ENCODE peak calls at places on chromosome 10, in nine cellular contexts. K is colonic mucosa, Y is stomach, S is fibroblast of lung, D is heart left ventricle, B is fibroblast of pulmonary artery, H is mucosa of descending colon, A is epithelial cell of proximal tubule, W is suprapubic skin. L is an unnamed sample.

GRCh38 chr10:119221666-119222065 is 14.3 kb downstream of the GRK5 start:
- DNase-seq in S (peak), W (no peak), A (no peak), K (no peak), Y (no peak), D (no peak), H (no peak), B (no peak), L (no peak)

GRCh38 chr10:132389631-132390454 is 7.2 kb upstream of the PWWP2B start:
- DNase-seq in K (no peak), H (peak), D (no peak), S (peak), A (no peak), W (peak), B (no peak), Y (no peak), L (no peak)

GRCh38 chr10:130337696-130338587 is 201.8 kb downstream of the GLRX3 start:
- DNase-seq in K (no peak), W (no peak), Y (no peak), D (no peak), H (no peak), B (no peak), S (no peak), A (no peak), L (no peak)

GRCh38 chr10:85642082-85642420 is 724.5 kb downstream of the GRID1 start:
- DNase-seq in W (no peak), S (no peak), Y (no peak), A (no peak), H (no peak), K (no peak), B (peak), D (no peak), L (no peak)

GRCh38 chr10:102801496-102801895 is 35.7 kb downstream of the CYP17A1 start:
- DNase-seq in Y (no peak), D (no peak), W (no peak), A (no peak), B (peak), K (no peak), H (no peak), S (no peak), L (peak)

GRCh38 chr10:10131984-10132383 is 885.7 kb upstream of the CELF2 start:
- DNase-seq in D (no peak), Y (no peak), A (no peak), B (peak), H (no peak), W (no peak), S (peak), K (no peak), L (no peak)

GRCh38 chr10:11602919-11603523 is 8.4 kb downstream of the USP6NL start:
- DNase-seq in B (no peak), D (no peak), K (no peak), H (no peak), W (no peak), Y (no peak), S (peak), A (no peak), L (peak)

GRCh38 chr10:51867956-51868355 is 168.6 kb upstream of the CSTF2T start:
- DNase-seq in S (peak), B (peak), A (no peak), H (no peak), D (no peak), Y (no peak), K (no peak), W (no peak), L (peak)

GRCh38 chr10:123645016-123645415 is 21.1 kb upstream of the GPR26 start:
- DNase-seq in B (no peak), K (no peak), A (no peak), S (no peak), H (no peak), W (peak), Y (peak), D (no peak), L (no peak)

GRCh38 chr10:113550365-113550764 is 2.5 kb upstream of the HABP2 start:
- DNase-seq in W (no peak), B (peak), A (peak), D (no peak), S (peak), Y (no peak), K (no peak), H (no peak), L (peak)

GRCh38 chr10:11017575-11018425 is at the start of gene CELF2:
- DNase-seq in D (peak), A (no peak), K (peak), W (peak), S (no peak), H (peak), Y (peak), B (no peak), L (peak)

GRCh38 chr10:79384773-79385391 is 37.6 kb downstream of the PPIF start:
- DNase-seq in D (no peak), H (no peak), K (peak), B (no peak), A (no peak), S (no peak), Y (no peak), W (peak), L (no peak)

GRCh38 chr10:4141471-4141870 is 356.5 kb upstream of the KLF6 start:
- DNase-seq in K (no peak), S (peak), H (no peak), D (no peak), A (no peak), B (peak), Y (no peak), W (no peak), L (peak)

GRCh38 chr10:26781797-26782196 is 79.0 kb downstream of the ABI1 start:
- DNase-seq in B (no peak), H (no peak), K (no peak), S (no peak), Y (no peak), A (no peak), W (no peak), D (no peak), L (peak)

GRCh38 chr10:132584081-132584480 is 46.5 kb downstream of the INPP5A start:
- DNase-seq in S (no peak), B (no peak), D (no peak), W (no peak), K (no peak), A (no peak), H (no peak), Y (no peak), L (no peak)

GRCh38 chr10:88983206-88983605 is 7.4 kb upstream of the FAS start:
- DNase-seq in Y (no peak), W (no peak), B (peak), K (no peak), S (no peak), H (no peak), A (no peak), D (no peak), L (no peak)

GRCh38 chr10:79449181-79450146 is 4.0 kb upstream of the ZCCHC24 start:
- DNase-seq in A (no peak), W (peak), B (no peak), S (no peak), Y (peak), K (no peak), D (no peak), H (no peak), L (no peak)

GRCh38 chr10:129775681-129776080 is 188.4 kb downstream of the EBF3 start:
- DNase-seq in S (no peak), B (no peak), A (no peak), W (peak), D (no peak), H (no peak), Y (peak), K (no peak), L (no peak)

GRCh38 chr10:26436848-26437247 is 1.3 kb upstream of the APBB1IP start:
- DNase-seq in S (no peak), Y (no peak), K (no peak), B (no peak), D (no peak), A (no peak), H (no peak), W (no peak), L (no peak)

GRCh38 chr10:104479906-104480579 is 126.4 kb downstream of the CFAP58 start:
- DNase-seq in Y (no peak), A (no peak), S (no peak), B (peak), D (no peak), W (no peak), K (no peak), H (no peak), L (no peak)

GRCh38 chr10:48769706-48770105 is 85.0 kb downstream of the WDFY4 start:
- DNase-seq in W (no peak), B (no peak), K (no peak), A (no peak), Y (no peak), S (no peak), H (no peak), D (no peak), L (no peak)

GRCh38 chr10:45488365-45488764 is 114.3 kb downstream of the ALOX5 start:
- DNase-seq in B (no peak), A (no peak), D (no peak), H (no peak), W (no peak), S (no peak), K (no peak), Y (no peak), L (no peak)

GRCh38 chr10:102714621-102715455 is at the start of gene SFXN2:
- DNase-seq in H (peak), A (no peak), Y (peak), D (peak), K (peak), B (no peak), W (no peak), S (no peak), L (peak)

GRCh38 chr10:11236234-11236633 is 218.6 kb downstream of the CELF2 start:
- DNase-seq in B (no peak), W (no peak), S (no peak), D (no peak), Y (no peak), H (no peak), K (no peak), A (no peak), L (no peak)

GRCh38 chr10:4633776-4634175 is 192.2 kb upstream of the AKR1E2 start:
- DNase-seq in B (no peak), W (no peak), K (no peak), H (no peak), Y (no peak), A (no peak), S (no peak), D (no peak), L (no peak)

DNA sequence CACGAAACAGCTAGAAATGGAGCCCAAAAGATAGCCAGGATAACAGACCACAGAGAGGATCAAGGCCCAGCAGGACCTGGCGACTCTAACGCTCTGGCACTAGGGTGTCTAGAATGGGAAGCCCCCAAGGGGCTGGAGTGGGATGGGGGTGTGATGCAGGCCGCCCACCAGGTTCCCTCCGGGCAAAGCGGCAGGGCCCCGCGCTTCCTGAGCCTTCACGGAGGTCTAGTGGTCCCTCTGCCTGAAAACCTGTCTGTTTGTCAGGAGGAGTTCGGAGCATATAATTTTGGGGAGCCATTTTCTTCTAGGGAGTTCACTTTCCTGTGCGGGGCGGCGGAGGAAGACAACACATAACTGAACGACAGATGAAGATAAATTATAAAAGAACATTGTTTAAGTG is 48.2 kb upstream of the FXYD4 start:
- DNase-seq in B (no peak), H (no peak), W (no peak), K (no peak), Y (no peak), D (no peak), S (no peak), A (no peak), L (no peak)
- H3K4me3 ChIP-seq in B (peak), H (no peak), W (no peak), K (peak), Y (peak), D (peak), S (peak), A (peak), L (no peak)

DNA sequence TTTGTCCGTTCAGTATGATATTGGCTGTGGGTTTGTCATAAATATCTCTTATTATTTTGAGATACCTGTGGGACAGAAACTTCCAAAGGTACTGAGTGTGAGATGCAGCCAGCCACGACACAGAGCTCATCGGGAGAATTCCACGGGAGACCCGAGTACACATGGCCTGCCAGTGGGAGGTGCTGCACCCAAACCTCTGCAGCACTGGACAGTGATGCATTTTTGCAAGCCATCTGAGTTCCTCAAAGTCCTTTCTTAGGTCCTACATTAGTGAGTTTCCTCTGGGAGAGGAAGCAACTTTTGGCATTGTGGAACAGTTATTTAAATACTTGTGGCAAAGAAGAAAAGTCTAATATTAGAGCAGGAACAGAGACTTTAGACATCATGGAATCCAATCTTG is 77.5 kb downstream of the ARID5B start:
- DNase-seq in K (no peak), B (no peak), A (no peak), D (peak), W (no peak), S (no peak), Y (no peak), H (no peak), L (no peak)
- TF ChIP-seq CTCF in K (peak), B (peak), A (peak), D (no peak), W (no peak), S (no peak), Y (no peak), H (no peak), L (peak)

DNA sequence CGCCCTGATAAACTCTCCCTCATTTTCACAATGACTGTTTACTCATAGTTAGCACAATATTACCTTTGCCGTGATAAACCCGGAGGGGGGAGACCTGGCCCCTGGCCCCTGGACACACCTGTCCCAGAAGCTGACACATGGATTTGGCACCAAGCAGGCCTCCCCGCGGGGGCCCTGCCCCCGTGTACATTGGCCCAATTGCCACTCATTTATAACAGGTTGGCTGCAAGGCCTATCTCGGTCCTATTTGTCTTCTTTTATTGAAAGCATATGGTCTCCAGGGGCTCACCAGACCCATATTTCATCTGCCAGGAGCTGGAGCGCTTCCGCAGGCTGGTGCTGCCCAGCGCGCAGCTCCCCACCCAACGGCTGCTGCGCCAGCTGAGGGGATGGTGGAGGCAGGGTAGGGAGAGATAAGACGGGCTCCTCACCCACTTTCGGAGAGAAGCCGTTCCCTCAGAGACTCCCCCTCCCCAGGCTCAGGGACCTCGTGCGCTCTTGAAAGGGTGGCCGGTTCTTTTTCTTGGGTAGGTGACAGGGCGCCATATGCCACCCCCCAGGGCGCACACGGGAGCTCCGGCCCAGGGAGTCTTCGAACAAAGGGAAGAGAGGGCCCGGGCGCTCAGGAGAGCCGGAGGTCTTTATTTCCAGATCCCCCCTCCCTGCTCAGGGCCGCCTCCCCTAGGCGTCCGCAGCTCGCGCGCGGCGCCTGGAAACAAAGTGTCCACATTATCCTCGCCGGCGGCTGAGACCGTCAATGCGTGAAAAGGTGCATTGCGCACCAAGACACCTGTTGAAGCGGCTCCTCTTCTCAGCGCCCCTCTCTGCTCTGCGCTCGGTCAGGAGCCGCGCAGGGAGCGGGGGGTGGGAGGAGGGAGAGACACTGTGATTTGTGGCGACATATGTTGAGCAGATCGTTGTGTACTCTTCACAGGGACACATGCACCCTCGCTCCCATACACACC is 4.3 kb upstream of the NEUROG3 start:
- DNase-seq in A (no peak), D (no peak), K (no peak), H (no peak), B (no peak), W (no peak), S (no peak), Y (no peak), L (peak)
- H3K4me3 ChIP-seq in A (no peak), D (no peak), K (no peak), H (no peak), B (no peak), W (no peak), S (no peak), Y (no peak), L (no peak)

GRCh38 chr10:24550680-24551079 is 173.0 kb downstream of the ARHGAP21 start:
- DNase-seq in H (no peak), W (no peak), S (no peak), B (no peak), A (no peak), Y (no peak), D (no peak), K (no peak), L (no peak)

GRCh38 chr10:24553051-24553612 is 170.6 kb downstream of the ARHGAP21 start:
- DNase-seq in K (no peak), A (no peak), S (no peak), B (no peak), H (no peak), D (no peak), W (no peak), Y (no peak), L (no peak)

GRCh38 chr10:24554036-24554435 is 169.7 kb downstream of the ARHGAP21 start:
- DNase-seq in S (no peak), A (no peak), W (no peak), H (no peak), B (no peak), Y (no peak), K (no peak), D (no peak), L (no peak)

GRCh38 chr10:24551161-24551560 is 172.5 kb downstream of the ARHGAP21 start:
- DNase-seq in K (peak), Y (no peak), H (peak), S (no peak), D (no peak), B (no peak), W (no peak), A (no peak), L (peak)

DNA sequence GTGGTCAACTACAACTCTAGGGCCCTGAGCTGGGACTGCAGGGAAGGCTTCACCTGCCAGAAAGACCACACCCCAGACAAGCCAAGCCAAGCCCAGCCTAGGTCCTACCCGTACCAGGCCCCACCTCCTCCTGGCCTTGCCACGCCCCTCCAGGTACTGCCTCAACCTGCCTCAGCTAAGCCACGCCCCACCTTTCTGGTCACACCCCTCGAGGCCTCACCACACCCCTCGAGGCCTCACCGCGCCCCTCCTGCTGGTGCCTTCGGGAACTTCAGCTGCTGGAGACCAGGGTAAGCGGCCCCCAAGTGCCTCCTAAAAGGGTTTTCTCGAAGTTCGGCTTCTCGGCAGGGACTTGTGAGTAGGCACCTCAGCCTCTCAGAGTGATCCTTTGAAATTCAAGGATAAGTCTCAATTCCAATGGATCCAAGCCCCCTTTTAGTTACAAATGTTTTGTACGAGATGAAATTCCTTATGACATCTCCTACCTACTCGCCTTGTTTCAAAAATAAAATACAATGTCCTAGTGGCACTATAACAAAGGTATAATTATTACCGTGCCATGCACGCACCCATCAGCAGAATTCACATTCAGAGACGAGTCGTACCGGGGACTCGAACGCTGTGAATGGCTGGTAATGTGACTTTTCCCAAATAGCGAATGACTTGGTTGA is 171.2 kb downstream of the ARHGAP21 start:
- DNase-seq in D (no peak), W (no peak), K (peak), A (no peak), Y (peak), H (peak), S (no peak), B (no peak), L (peak)
- TF ChIP-seq CTCF in D (no peak), W (no peak), K (peak), A (peak), Y (no peak), H (no peak), S (peak), B (peak), L (peak)